ENCODE peak calls at places on chromosomes 6 and 20, in ten cellular contexts. W, A, Z, L, K, B, J, F, C and U are unnamed samples.

GRCh38 chr6:10855233-10855632 is 16.9 kb upstream of the MAK start:
- DNase-seq in W (no peak), A (peak), Z (no peak), L (no peak), K (no peak), B (no peak), J (no peak), F (no peak), C (no peak), U (no peak)

GRCh38 chr6:44556046-44556445 is 168.5 kb downstream of the CDC5L start:
- DNase-seq in W (no peak), A (no peak), Z (no peak), L (no peak), K (no peak), B (no peak), J (no peak), F (no peak), C (no peak), U (no peak)

GRCh38 chr6:25237579-25237978 is 41.6 kb upstream of the CARMIL1 start:
- DNase-seq in W (no peak), A (no peak), Z (no peak), L (no peak), K (no peak), B (peak), J (no peak), F (no peak), C (no peak), U (no peak)

GRCh38 chr6:137165375-137166246 is 7.8 kb downstream of the IL22RA2 start:
- DNase-seq in W (no peak), A (peak), Z (peak), L (no peak), K (peak), B (no peak), J (no peak), F (peak), C (peak), U (peak)

GRCh38 chr20:1734269-1734858 is 76.8 kb upstream of the SIRPG start:
- DNase-seq in W (no peak), A (no peak), Z (peak), L (no peak), K (no peak), B (no peak), J (no peak), F (peak), C (peak), U (peak)

GRCh38 chr6:43608783-43609182 is 20.3 kb downstream of the GTPBP2 start:
- DNase-seq in W (no peak), A (no peak), Z (no peak), L (no peak), K (no peak), B (no peak), J (no peak), F (no peak), C (no peak), U (no peak)

GRCh38 chr6:53484409-53485280 is 60.3 kb downstream of the GCLC start:
- DNase-seq in W (peak), A (peak), Z (peak), L (peak), K (peak), B (peak), J (peak), F (no peak), C (peak), U (peak)

GRCh38 chr20:32201977-32202363 is 5.6 kb downstream of the PLAGL2 start:
- DNase-seq in W (no peak), A (no peak), Z (no peak), L (no peak), K (no peak), B (no peak), J (no peak), F (no peak), C (no peak), U (peak)

GRCh38 chr6:30981942-30982772 is 1.4 kb upstream of the MUC21 start:
- DNase-seq in W (peak), A (no peak), Z (peak), L (peak), K (no peak), B (peak), J (peak), F (no peak), C (peak), U (peak)

GRCh38 chr6:106910999-106911949 is 63.3 kb downstream of the CD24 start:
- DNase-seq in W (no peak), A (no peak), Z (peak), L (no peak), K (no peak), B (no peak), J (no peak), F (no peak), C (no peak), U (peak)

GRCh38 chr20:41175201-41175651 is 37.9 kb downstream of the PLCG1 start:
- DNase-seq in W (no peak), A (no peak), Z (no peak), L (no peak), K (peak), B (no peak), J (no peak), F (no peak), C (no peak), U (no peak)

GRCh38 chr20:46682063-46682821 is 7.0 kb downstream of the TP53RK start:
- DNase-seq in W (no peak), A (no peak), Z (no peak), L (no peak), K (no peak), B (no peak), J (no peak), F (no peak), C (no peak), U (peak)

GRCh38 chr20:550611-551010 is 7.0 kb upstream of the CSNK2A1 start:
- DNase-seq in W (no peak), A (no peak), Z (no peak), L (no peak), K (no peak), B (no peak), J (no peak), F (no peak), C (no peak), U (no peak)

GRCh38 chr20:33450867-33451266 is 7.3 kb upstream of the SNTA1 start:
- DNase-seq in W (no peak), A (no peak), Z (peak), L (no peak), K (no peak), B (no peak), J (peak), F (no peak), C (no peak), U (no peak)

GRCh38 chr6:39980839-39981580 is 46.7 kb upstream of the MOCS1 start:
- DNase-seq in W (peak), A (peak), Z (peak), L (peak), K (no peak), B (peak), J (peak), F (no peak), C (peak), U (peak)

GRCh38 chr6:100479180-100480035 is 14.7 kb upstream of the SIM1 start:
- DNase-seq in W (peak), A (no peak), Z (peak), L (peak), K (no peak), B (no peak), J (peak), F (no peak), C (peak), U (peak)

GRCh38 chr6:41942045-41942851 is 640 bp upstream of the CCND3 start:
- DNase-seq in W (no peak), A (no peak), Z (no peak), L (no peak), K (no peak), B (no peak), J (no peak), F (no peak), C (peak), U (peak)

GRCh38 chr6:30721198-30722024 is 1.3 kb downstream of the TUBB start:
- DNase-seq in W (peak), A (peak), Z (peak), L (peak), K (peak), B (no peak), J (peak), F (peak), C (peak), U (peak)

GRCh38 chr6:98039443-98039842 is 756.4 kb upstream of the MMS22L start:
- DNase-seq in W (no peak), A (no peak), Z (no peak), L (no peak), K (no peak), B (no peak), J (no peak), F (no peak), C (no peak), U (no peak)

GRCh38 chr6:30091577-30092381 is 16.2 kb upstream of the RNF39 start:
- DNase-seq in W (no peak), A (peak), Z (peak), L (peak), K (no peak), B (peak), J (peak), F (no peak), C (peak), U (peak)

GRCh38 chr6:37103169-37104039 is 66.5 kb upstream of the PIM1 start:
- DNase-seq in W (no peak), A (peak), Z (peak), L (peak), K (peak), B (no peak), J (peak), F (peak), C (peak), U (peak)

GRCh38 chr6:53302678-53303360 is 45.9 kb downstream of the ELOVL5 start:
- DNase-seq in W (peak), A (no peak), Z (peak), L (no peak), K (no peak), B (peak), J (peak), F (no peak), C (peak), U (peak)

GRCh38 chr6:1131285-1132079 is 180.4 kb upstream of the FOXQ1 start:
- DNase-seq in W (peak), A (no peak), Z (no peak), L (peak), K (no peak), B (peak), J (peak), F (no peak), C (peak), U (peak)

GRCh38 chr6:26543953-26544352 is 5.8 kb downstream of the HMGN4 start:
- DNase-seq in W (no peak), A (no peak), Z (peak), L (no peak), K (no peak), B (no peak), J (peak), F (no peak), C (peak), U (peak)

GRCh38 chr6:33298773-33299236 is at the start of gene RGL2:
- DNase-seq in W (no peak), A (peak), Z (peak), L (peak), K (peak), B (no peak), J (peak), F (peak), C (peak), U (peak)

GRCh38 chr6:22880686-22881433 is 311.5 kb downstream of the HDGFL1 start:
- DNase-seq in W (peak), A (no peak), Z (peak), L (peak), K (no peak), B (peak), J (peak), F (no peak), C (peak), U (peak)

GRCh38 chr6:152380993-152381898 is 255.9 kb downstream of the SYNE1 start:
- DNase-seq in W (peak), A (peak), Z (peak), L (peak), K (peak), B (peak), J (peak), F (no peak), C (peak), U (peak)

GRCh38 chr6:35014786-35015185 is 125.7 kb downstream of the ANKS1A start:
- DNase-seq in W (no peak), A (no peak), Z (no peak), L (no peak), K (no peak), B (no peak), J (peak), F (no peak), C (peak), U (peak)

GRCh38 chr20:11660673-11661072 is 257.0 kb upstream of the BTBD3 start:
- DNase-seq in W (no peak), A (no peak), Z (no peak), L (no peak), K (no peak), B (no peak), J (no peak), F (no peak), C (no peak), U (no peak)
- H3K4me3 ChIP-seq in W (no peak), A (no peak), Z (no peak), L (no peak), K (no peak), B (no peak), J (no peak), F (no peak), C (no peak), U (no peak)

GRCh38 chr6:2697291-2697690 is 53.4 kb downstream of the MYLK4 start:
- DNase-seq in W (no peak), A (no peak), Z (no peak), L (no peak), K (no peak), B (no peak), J (no peak), F (no peak), C (no peak), U (no peak)

GRCh38 chr6:2693191-2693590 is 57.5 kb downstream of the MYLK4 start:
- DNase-seq in W (no peak), A (no peak), Z (no peak), L (no peak), K (no peak), B (no peak), J (no peak), F (no peak), C (no peak), U (no peak)

DNA sequence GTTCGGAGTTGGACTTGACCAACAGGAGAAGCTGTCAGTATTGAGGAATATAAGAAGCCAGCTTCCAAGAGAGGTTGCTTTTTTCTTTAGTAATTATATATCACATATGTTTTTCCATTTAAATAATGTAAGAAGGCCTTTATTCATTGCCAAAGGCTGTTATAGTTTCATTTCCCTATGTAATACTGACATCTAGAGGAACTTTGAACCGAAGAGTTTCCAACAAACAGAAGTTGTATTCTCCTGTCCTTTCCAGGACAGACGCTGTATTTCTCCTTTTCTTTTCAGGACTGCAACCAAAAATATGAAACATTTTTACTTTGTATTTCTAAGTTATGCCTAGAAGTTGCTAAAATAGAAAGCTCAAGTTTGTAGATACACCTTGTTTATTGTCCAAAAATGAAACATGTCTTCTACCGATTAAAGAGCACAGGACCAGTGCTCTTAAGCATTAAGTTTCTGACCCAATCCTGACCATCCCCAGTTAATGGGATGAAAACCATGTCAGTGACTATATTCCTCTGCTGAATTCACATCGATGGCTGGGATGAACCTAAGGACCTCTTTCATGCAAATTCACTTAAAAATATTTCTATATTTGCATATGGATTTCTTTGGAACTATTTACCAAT is 55.1 kb downstream of the MYLK4 start:
- DNase-seq in W (peak), A (no peak), Z (peak), L (peak), K (no peak), B (no peak), J (peak), F (no peak), C (peak), U (peak)
- TF ChIP-seq CTCF in W (peak), A (no peak), Z (peak), L (peak), K (no peak), B (peak), J (peak), F (no peak), C (peak), U (peak)

GRCh38 chr6:159969921-159970320 is 1.0 kb downstream of the IGF2R start:
- DNase-seq in W (no peak), A (peak), Z (peak), L (peak), K (peak), B (no peak), J (peak), F (no peak), C (peak), U (peak)

GRCh38 chr6:159971341-159972178 is 2.7 kb downstream of the IGF2R start:
- DNase-seq in W (no peak), A (no peak), Z (no peak), L (no peak), K (no peak), B (no peak), J (no peak), F (no peak), C (no peak), U (no peak)

GRCh38 chr6:159972506-159973268 is 3.8 kb downstream of the IGF2R start:
- DNase-seq in W (no peak), A (no peak), Z (no peak), L (no peak), K (no peak), B (no peak), J (no peak), F (no peak), C (no peak), U (no peak)

GRCh38 chr6:159969204-159969912 is 476 bp downstream of the IGF2R start:
- DNase-seq in W (no peak), A (peak), Z (no peak), L (peak), K (no peak), B (no peak), J (peak), F (peak), C (no peak), U (peak)

GRCh38 chr6:159970659-159971063 is 1.8 kb downstream of the IGF2R start:
- DNase-seq in W (no peak), A (no peak), Z (no peak), L (no peak), K (no peak), B (no peak), J (no peak), F (no peak), C (no peak), U (no peak)
- H3K4me3 ChIP-seq in W (peak), A (no peak), Z (peak), L (peak), K (peak), B (peak), J (peak), F (peak), C (peak), U (no peak)

GRCh38 chr20:24208652-24209051 is 220.1 kb upstream of the GGTLC1 start:
- DNase-seq in W (no peak), A (no peak), Z (peak), L (no peak), K (no peak), B (no peak), J (no peak), F (no peak), C (no peak), U (no peak)
- TF ChIP-seq CTCF in W (peak), A (no peak), Z (peak), L (no peak), K (no peak), B (no peak), J (no peak), F (no peak), C (no peak), U (no peak)

GRCh38 chr20:2751347-2751867 is 49.0 kb downstream of the CPXM1 start:
- DNase-seq in W (no peak), A (no peak), Z (peak), L (no peak), K (no peak), B (no peak), J (no peak), F (no peak), C (no peak), U (no peak)
- H3K4me3 ChIP-seq in W (no peak), A (peak), Z (peak), L (peak), K (peak), B (peak), J (peak), F (no peak), C (peak), U (no peak)

DNA sequence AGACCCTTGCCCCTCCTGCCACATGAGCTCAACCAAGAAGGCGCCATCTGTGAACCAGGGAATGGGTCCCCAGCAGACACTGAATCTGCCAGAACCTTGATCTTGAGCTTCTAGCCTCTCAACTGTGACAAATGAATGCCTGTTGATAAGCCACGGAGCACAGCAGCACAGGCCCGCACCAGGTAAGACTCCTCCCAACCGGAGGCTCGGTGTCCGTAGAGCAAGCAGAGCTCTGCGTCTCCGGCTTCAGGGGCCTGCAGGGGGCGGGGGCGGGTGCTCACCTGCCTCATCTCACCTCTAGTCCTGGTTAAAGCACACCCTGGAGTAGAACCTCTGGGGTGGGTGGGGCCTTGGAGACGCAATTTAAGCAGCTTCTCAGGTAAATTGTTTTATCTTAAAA is 122.7 kb downstream of the SMOC2 start:
- DNase-seq in W (no peak), A (no peak), Z (no peak), L (peak), K (no peak), B (no peak), J (no peak), F (no peak), C (no peak), U (no peak)
- TF ChIP-seq CTCF in W (no peak), A (no peak), Z (no peak), L (no peak), K (no peak), B (no peak), J (no peak), F (no peak), C (no peak), U (no peak)

DNA sequence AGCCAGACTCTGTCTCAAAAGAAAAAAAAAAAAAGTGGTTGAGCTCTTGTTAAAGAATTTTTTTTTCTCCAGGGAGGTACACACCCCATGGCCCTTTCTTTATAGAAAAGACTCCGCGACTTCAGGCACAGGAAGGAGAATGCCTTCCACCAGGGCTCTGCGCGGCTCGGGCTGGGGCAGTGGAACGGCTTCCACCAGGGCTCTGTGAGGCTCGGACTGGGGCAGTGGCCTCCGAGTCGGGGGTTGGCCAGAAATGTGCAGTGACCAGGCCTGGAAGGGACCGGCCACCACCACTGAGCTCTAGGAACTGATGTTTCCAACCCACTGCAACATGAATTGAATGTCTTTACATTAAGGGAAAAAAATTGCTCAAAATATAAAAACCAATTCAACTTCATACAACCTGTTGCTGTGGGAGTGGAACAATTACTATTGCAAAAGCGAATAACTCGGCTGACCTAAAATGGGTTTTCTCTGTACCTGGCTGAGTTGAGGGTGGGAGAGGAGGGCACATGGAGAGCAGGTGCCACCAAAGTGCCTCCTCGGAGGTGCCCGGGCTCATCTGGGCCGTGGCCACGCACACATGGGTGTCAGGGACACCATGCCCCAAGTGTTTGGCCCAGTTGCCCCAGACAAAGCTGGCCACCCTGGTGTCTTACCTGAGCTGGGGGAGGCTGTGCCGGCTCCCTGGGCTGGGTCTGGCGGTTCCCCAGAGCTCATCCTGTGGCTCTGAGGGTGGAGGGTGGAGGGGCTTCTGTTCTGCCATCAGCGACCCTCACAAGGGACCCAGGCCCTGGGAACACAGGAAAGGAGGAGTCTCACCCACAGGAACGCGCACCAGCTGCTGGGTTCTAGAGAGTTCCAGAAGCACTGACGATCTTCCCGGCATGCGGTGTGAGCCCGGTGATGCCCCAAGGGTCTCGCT is 29.3 kb downstream of the SLC2A4RG start:
- DNase-seq in W (no peak), A (no peak), Z (no peak), L (no peak), K (no peak), B (no peak), J (no peak), F (no peak), C (no peak), U (no peak)
- H3K4me3 ChIP-seq in W (no peak), A (no peak), Z (no peak), L (no peak), K (no peak), B (no peak), J (no peak), F (no peak), C (no peak), U (no peak)

GRCh38 chr6:164812706-164813105 is 496.7 kb downstream of the C6orf118 start:
- DNase-seq in W (no peak), A (no peak), Z (no peak), L (no peak), K (no peak), B (no peak), J (no peak), F (no peak), C (no peak), U (peak)
- TF ChIP-seq CTCF in W (no peak), A (no peak), Z (no peak), L (no peak), K (no peak), B (no peak), J (no peak), F (no peak), C (no peak), U (no peak)